ENCODE peak calls at places on chromosomes 4 and X, in four cellular contexts. S is effector CD4-positive, alpha-beta T cell; O is HTR-8/SVneo; H is M059J. W is an unnamed sample.

GRCh38 chr4:81688085-81688484 is 216.4 kb upstream of the RASGEF1B start:
- DNase-seq in H (no peak), S (no peak), O (no peak), W (peak)

GRCh38 chr4:135371137-135371536 is 1169.5 kb upstream of the PABPC4L start:
- DNase-seq in O (no peak), S (no peak), H (no peak), W (no peak)

GRCh38 chrX:49075347-49075746 is 1.5 kb upstream of the PRAF2 start:
- DNase-seq in S (no peak), H (no peak), O (no peak), W (no peak)

GRCh38 chr4:76250962-76251361 is 559 bp upstream of the FAM47E start:
- DNase-seq in S (no peak), O (no peak), H (no peak), W (no peak)

GRCh38 chr4:83011779-83012630 is 1.4 kb upstream of the LIN54 start:
- DNase-seq in O (no peak), H (peak), S (peak), W (peak)

GRCh38 chr4:40523581-40523980 is 106.1 kb downstream of the RBM47 start:
- DNase-seq in O (no peak), S (no peak), H (no peak), W (no peak)

GRCh38 chr4:26721685-26722084 is 137.8 kb downstream of the TBC1D19 start:
- DNase-seq in S (no peak), O (no peak), H (no peak), W (no peak)

GRCh38 chr4:111127842-111128241 is 505.0 kb upstream of the PITX2 start:
- DNase-seq in S (no peak), O (no peak), H (no peak), W (no peak)

GRCh38 chr4:97395980-97396562 is 747.2 kb downstream of the STPG2 start:
- DNase-seq in O (no peak), S (no peak), H (peak), W (no peak)

GRCh38 chrX:142201113-142201512 is 4.0 kb downstream of the MAGEC2 start:
- DNase-seq in S (no peak), O (no peak), H (no peak), W (no peak)

GRCh38 chr4:37188100-37188499 is 56.4 kb upstream of the NWD2 start:
- DNase-seq in S (no peak), O (no peak), H (no peak), W (no peak)

GRCh38 chrX:42602566-42602965 is 175.4 kb downstream of the PPP1R2C start:
- DNase-seq in H (no peak), O (no peak), S (no peak), W (no peak)

GRCh38 chr4:139247656-139248238 is 32.3 kb downstream of the MGARP start:
- DNase-seq in S (no peak), O (no peak), H (peak), W (no peak)

GRCh38 chr4:16205298-16206164 is 20.7 kb downstream of the TAPT1 start:
- DNase-seq in H (peak), O (peak), S (no peak), W (no peak)

GRCh38 chr4:55345980-55346850 is at the start of gene SRD5A3:
- DNase-seq in O (peak), H (peak), S (peak), W (peak)

GRCh38 chr4:96003941-96004340 is 164.0 kb downstream of the PDHA2 start:
- DNase-seq in S (no peak), H (no peak), O (no peak), W (no peak)

GRCh38 chr4:15720846-15721245 is 18.0 kb downstream of the BST1 start:
- DNase-seq in S (no peak), H (no peak), O (no peak), W (no peak)

GRCh38 chrX:39903343-39903742 is 194.4 kb downstream of the BCOR start:
- DNase-seq in H (peak), O (no peak), S (no peak), W (no peak)

GRCh38 chr4:163959932-163960331 is 465.4 kb downstream of the TMA16 start:
- DNase-seq in H (no peak), O (no peak), S (no peak), W (no peak)

GRCh38 chr4:30726090-30726668 is 6.0 kb downstream of the PCDH7 start:
- DNase-seq in H (no peak), O (no peak), S (no peak), W (peak)

GRCh38 chrX:11445540-11445939 is 152.3 kb downstream of the AMELX start:
- DNase-seq in S (no peak), H (no peak), O (no peak), W (no peak)

GRCh38 chr4:138488527-138488926 is 246.4 kb upstream of the SLC7A11 start:
- DNase-seq in S (no peak), H (peak), O (no peak), W (no peak)